ENCODE peak calls at places on chromosome 20, in eight cellular contexts. J is fibroblast of lung; T is cardiac muscle cell; U is dorsolateral prefrontal cortex; P is mesendoderm; G is epithelial cell of esophagus; X is effector memory CD4-positive, alpha-beta T cell; N is right lobe of liver. D is an unnamed sample.

GRCh38 chr20:46894971-46895905 is 595 bp downstream of the EYA2 start:
- DNase-seq in J (peak; percentile 19), T (peak; percentile 64), U (no peak), P (peak; percentile 32), G (peak; percentile 43), X (no peak), N (no peak), D (peak; percentile 46)

GRCh38 chr20:58018590-58018989 is 209.9 kb downstream of the ANKRD60 start:
- DNase-seq in J (no peak), T (no peak), U (no peak), P (no peak), G (no peak), X (no peak), N (no peak), D (no peak)

GRCh38 chr20:13219327-13220193 is 1.5 kb upstream of the ISM1 start:
- DNase-seq in J (no peak), T (no peak), U (no peak), P (peak; percentile 35), G (no peak), X (no peak), N (no peak), D (peak; percentile 37)

GRCh38 chr20:62143976-62144825 is 632 bp downstream of the SS18L1 start:
- DNase-seq in J (peak; percentile 66), T (peak; percentile 76), U (peak; percentile 61), P (peak; percentile 53), G (peak; percentile 82), X (no peak), N (peak; percentile 72), D (peak; percentile 90)

GRCh38 chr20:41185013-41185757 is 47.8 kb downstream of the PLCG1 start:
- DNase-seq in J (no peak), T (no peak), U (peak; percentile 73), P (no peak), G (no peak), X (no peak), N (no peak), D (no peak)

GRCh38 chr20:25584905-25585704 is at the start of gene NINL:
- DNase-seq in J (peak; percentile 50), T (peak; percentile 91), U (no peak), P (peak; percentile 88), G (peak; percentile 62), X (peak; percentile 3), N (peak; percentile 74), D (peak; percentile 98)

GRCh38 chr20:35451295-35451694 is 4.1 kb upstream of the CEP250 start:
- DNase-seq in J (no peak), T (no peak), U (no peak), P (no peak), G (peak; percentile 99), X (no peak), N (no peak), D (no peak)

GRCh38 chr20:325889-326644 is 715 bp downstream of the SOX12 start:
- DNase-seq in J (peak; percentile 66), T (peak; percentile 81), U (peak; percentile 81), P (peak; percentile 84), G (peak; percentile 69), X (no peak), N (peak; percentile 70), D (peak; percentile 87)

GRCh38 chr20:15227102-15227501 is 889.7 kb upstream of the FLRT3 start:
- DNase-seq in J (no peak), T (no peak), U (no peak), P (no peak), G (no peak), X (no peak), N (no peak), D (no peak)

GRCh38 chr20:25336561-25337422 is 53.8 kb downstream of the ABHD12 start:
- DNase-seq in J (peak; percentile 56), T (peak; percentile 38), U (no peak), P (peak; percentile 84), G (peak; percentile 81), X (no peak), N (no peak), D (peak; percentile 79)

GRCh38 chr20:51661609-51662178 is 106.5 kb downstream of the ATP9A start:
- DNase-seq in J (peak; percentile 28), T (no peak), U (no peak), P (peak; percentile 17), G (peak; percentile 81), X (no peak), N (no peak), D (no peak)

GRCh38 chr20:5191829-5192569 is 65.2 kb downstream of the CDS2 start:
- DNase-seq in J (peak; percentile 88), T (peak; percentile 74), U (no peak), P (peak; percentile 78), G (peak; percentile 82), X (no peak), N (no peak), D (peak; percentile 70)

DNA sequence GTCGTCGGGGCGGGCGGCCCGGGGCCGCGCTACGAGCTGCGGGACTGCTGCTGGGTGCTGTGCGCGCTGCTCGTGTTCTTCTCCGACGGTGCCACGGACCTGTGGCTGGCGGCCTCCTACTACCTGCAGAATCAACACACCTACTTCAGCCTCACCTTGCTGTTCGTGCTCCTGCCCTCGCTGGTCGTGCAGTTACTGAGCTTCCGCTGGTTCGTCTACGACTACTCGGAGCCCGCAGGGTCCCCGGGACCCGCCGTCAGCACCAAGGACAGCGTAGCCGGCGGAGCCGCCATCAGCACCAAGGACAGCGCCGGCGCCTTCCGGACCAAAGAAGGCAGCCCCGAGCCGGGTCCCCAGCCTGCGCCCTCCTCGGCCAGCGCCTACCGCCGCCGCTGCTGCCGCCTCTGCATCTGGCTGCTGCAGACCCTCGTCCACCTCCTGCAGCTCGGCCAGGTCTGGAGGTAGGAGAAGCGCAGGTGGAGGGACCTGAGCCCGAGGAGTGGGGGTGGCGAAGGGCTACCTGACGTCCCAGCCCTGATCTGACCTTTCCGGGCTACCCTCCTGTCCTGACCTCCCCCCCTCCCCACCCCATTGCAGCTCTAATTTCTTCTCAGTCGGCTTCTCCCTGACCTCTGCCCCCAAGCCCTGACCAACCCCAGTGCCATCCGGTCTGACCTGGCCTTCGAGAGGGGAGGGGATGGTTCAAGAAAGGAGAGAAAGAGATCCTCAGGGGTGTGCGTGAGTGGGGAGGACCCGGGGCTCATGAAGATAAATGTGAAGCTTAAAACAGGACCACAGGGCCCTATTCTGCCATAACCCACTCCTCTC is 562 bp downstream of the XKR7 start:
- DNase-seq in J (peak; percentile 59), T (peak; percentile 94), U (peak; percentile 42), P (peak; percentile 90), G (peak; percentile 72), X (peak; percentile 57), N (peak; percentile 67), D (peak; percentile 99)
- H3K4me3 ChIP-seq in J (no peak overlapping the region), T (peak overlapping the region; percentile 52), U (peak overlapping the region; percentile 72), P (peak overlapping the region; percentile 35), G (no peak overlapping the region), X (no peak overlapping the region), N (no peak overlapping the region), D (peak overlapping the region; percentile 54)

DNA sequence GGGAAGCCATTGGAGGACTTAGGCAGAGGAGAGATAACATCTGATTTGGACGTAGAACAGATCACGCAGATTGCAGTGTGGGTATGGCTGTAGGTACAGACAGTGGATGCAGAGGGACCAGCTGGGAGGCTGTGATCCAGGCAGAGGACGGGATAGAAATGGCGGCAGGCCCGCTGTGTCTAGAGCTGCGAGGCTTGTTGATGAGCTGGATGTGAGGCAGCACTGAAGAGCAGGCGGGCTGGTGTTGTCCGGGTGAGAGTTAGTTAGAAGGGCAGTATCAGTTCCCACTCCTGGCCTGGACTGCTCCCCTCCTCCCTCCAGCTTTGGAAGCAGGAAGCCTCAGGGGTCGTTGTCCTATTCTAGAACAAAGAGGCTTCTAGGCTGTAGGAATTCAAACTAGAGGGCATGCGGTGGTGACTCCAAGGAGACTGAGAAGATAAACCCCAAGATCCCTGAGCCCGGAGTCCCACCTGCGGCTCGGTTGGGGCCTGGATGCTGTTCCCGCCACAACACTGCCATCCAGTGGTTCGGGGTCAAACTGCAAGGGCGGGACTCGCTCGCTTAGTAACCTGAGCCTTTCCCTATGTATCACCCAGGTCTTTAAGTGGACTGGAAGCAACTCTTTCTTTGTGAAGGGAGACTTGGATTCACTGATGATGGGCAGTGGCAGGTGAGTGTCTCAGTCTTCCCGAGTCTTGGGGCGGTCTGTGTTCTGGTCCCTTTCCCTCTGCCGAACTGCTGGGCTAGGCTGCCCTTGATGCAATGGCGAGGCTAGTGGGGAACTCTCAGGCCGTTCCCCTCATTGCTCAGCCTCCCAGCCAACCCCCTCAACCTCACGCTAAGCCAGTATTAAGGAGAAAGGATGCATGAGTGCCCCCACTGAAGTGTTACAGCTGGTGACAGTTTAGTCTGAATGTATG is 11.2 kb downstream of the TLDC2 start:
- DNase-seq in J (peak; percentile 74), T (peak; percentile 87), U (peak; percentile 80), P (peak; percentile 94), G (peak; percentile 84), X (peak; percentile 27), N (peak; percentile 77), D (peak; percentile 92)
- H3K4me3 ChIP-seq in J (no peak overlapping the region), T (no peak overlapping the region), U (peak overlapping the region; percentile 45), P (no peak overlapping the region), G (no peak overlapping the region), X (no peak overlapping the region), N (no peak overlapping the region), D (no peak overlapping the region)

GRCh38 chr20:23233341-23233740 is 117.2 kb upstream of the NXT1 start:
- DNase-seq in J (no peak), T (no peak), U (no peak), P (no peak), G (no peak), X (no peak), N (no peak), D (no peak)

GRCh38 chr20:23232679-23233308 is 117.8 kb upstream of the NXT1 start:
- DNase-seq in J (no peak), T (no peak), U (no peak), P (no peak), G (no peak), X (no peak), N (no peak), D (no peak)

GRCh38 chr20:23230766-23231385 is 119.7 kb upstream of the NXT1 start:
- DNase-seq in J (no peak), T (no peak), U (no peak), P (no peak), G (no peak), X (no peak), N (no peak), D (no peak)

GRCh38 chr20:23231561-23232218 is 118.9 kb upstream of the NXT1 start:
- DNase-seq in J (peak; percentile 76), T (no peak), U (no peak), P (peak; percentile 66), G (no peak), X (no peak), N (no peak), D (no peak)

DNA sequence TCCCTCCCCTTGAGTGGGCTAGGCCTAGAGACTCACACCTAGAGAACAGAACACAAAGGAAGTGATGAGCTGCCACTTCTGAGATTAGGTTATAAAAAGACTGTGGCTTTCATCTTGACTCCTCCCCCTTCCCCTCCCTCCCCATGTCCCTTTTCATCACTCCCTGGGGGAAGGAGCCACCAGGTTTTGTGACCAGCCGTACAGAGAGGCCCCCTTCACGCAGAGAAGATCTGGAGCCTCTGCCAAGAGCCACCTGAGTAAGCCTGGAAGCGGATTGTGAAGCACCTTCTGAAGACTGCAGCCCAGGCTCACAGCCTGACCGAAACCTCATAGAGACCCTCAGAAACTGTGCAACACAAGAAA is 118.4 kb upstream of the NXT1 start:
- DNase-seq in J (no peak), T (no peak), U (no peak), P (no peak), G (no peak), X (no peak), N (no peak), D (no peak)
- H3K4me3 ChIP-seq in J (no peak overlapping the region), T (no peak overlapping the region), U (no peak overlapping the region), P (no peak overlapping the region), G (no peak overlapping the region), X (no peak overlapping the region), N (no peak overlapping the region), D (no peak overlapping the region)

GRCh38 chr20:53582574-53583351 is 10.9 kb downstream of the ZNF217 start:
- DNase-seq in J (peak; percentile 95), T (no peak), U (no peak), P (peak; percentile 49), G (peak; percentile 99), X (peak; percentile 40), N (no peak), D (no peak)
- H3K4me3 ChIP-seq in J (peak overlapping the region; percentile 10), T (no peak overlapping the region), U (no peak overlapping the region), P (no peak overlapping the region), G (no peak overlapping the region), X (peak overlapping the region; percentile 52), N (no peak overlapping the region), D (no peak overlapping the region)

GRCh38 chr20:2508631-2509467 is at the start of gene ZNF343:
- DNase-seq in J (peak; percentile 81), T (peak; percentile 90), U (peak; percentile 82), P (peak; percentile 91), G (peak; percentile 84), X (peak; percentile 46), N (peak; percentile 78), D (peak; percentile 86)
- H3K4me3 ChIP-seq in J (peak within 1 kb of the TSS; percentile 92), T (peak within 1 kb of the TSS; percentile 76), U (peak within 1 kb of the TSS; percentile 84), P (peak within 1 kb of the TSS; percentile 67), G (peak within 1 kb of the TSS; percentile 94), X (peak within 1 kb of the TSS; percentile 74), N (peak within 1 kb of the TSS; percentile 72), D (peak within 1 kb of the TSS; percentile 65)

D was measured in H7.